ENCODE peak calls at places on chromosomes 6 and 20, in eight cellular contexts. B is Peyer's patch; G is omental fat pad; X is GM06990; U is fibroblast of the aortic adventitia; O is CD4-positive, alpha-beta T cell; P is heart left ventricle; R is ascending aorta. N is an unnamed sample.

GRCh38 chr6:34531580-34532201 is 24.4 kb downstream of the SPDEF start:
- DNase-seq in X (no peak), B (no peak), U (peak), R (no peak), G (no peak), O (no peak), P (peak), N (peak)

GRCh38 chr6:157323114-157323923 is at the start of gene TMEM242:
- DNase-seq in R (peak), P (peak), B (peak), O (peak), U (peak), X (peak), G (peak), N (peak)

GRCh38 chr6:30983439-30983838 is at the start of gene MUC21:
- DNase-seq in R (no peak), O (no peak), G (no peak), X (no peak), U (no peak), P (no peak), B (no peak), N (no peak)

GRCh38 chr20:51628533-51629398 is 86.2 kb upstream of the NFATC2 start:
- DNase-seq in G (no peak), P (no peak), X (no peak), R (no peak), U (peak), B (no peak), O (no peak), N (no peak)

GRCh38 chr6:160861824-160862223 is 129.7 kb upstream of the MAP3K4 start:
- DNase-seq in O (no peak), X (no peak), G (no peak), P (no peak), B (no peak), R (no peak), U (no peak), N (no peak)

GRCh38 chr20:24781061-24781980 is 167.7 kb upstream of the CST7 start:
- DNase-seq in U (peak), X (no peak), B (peak), G (no peak), P (no peak), O (peak), R (peak), N (no peak)

GRCh38 chr20:48489046-48489463 is 338.7 kb downstream of the PREX1 start:
- DNase-seq in X (peak), U (no peak), P (no peak), B (no peak), G (no peak), R (peak), O (peak), N (peak)

GRCh38 chr6:41652876-41653641 is 14.8 kb downstream of the MDFI start:
- DNase-seq in R (no peak), G (no peak), U (no peak), P (no peak), X (no peak), O (no peak), B (peak), N (no peak)

GRCh38 chr6:70289299-70289698 is 13.6 kb downstream of the COL9A1 start:
- DNase-seq in O (no peak), P (no peak), B (no peak), X (no peak), G (no peak), R (no peak), U (no peak), N (no peak)
- TF ChIP-seq CTCF in O (no peak), P (peak), B (no peak), X (no peak), G (no peak), R (no peak), U (no peak), N (no peak)

GRCh38 chr6:145283856-145284255 is 451.5 kb downstream of the EPM2A start:
- DNase-seq in R (no peak), P (no peak), G (no peak), U (no peak), B (no peak), O (no peak), X (no peak), N (no peak)
- TF ChIP-seq CTCF in R (no peak), P (no peak), G (no peak), U (no peak), B (no peak), O (no peak), X (no peak), N (no peak)

GRCh38 chr6:112029045-112029822 is 24.7 kb upstream of the CCN6 start:
- DNase-seq in B (peak), R (peak), X (no peak), O (peak), P (peak), U (peak), G (peak), N (peak)
- TF ChIP-seq CTCF in B (peak), R (peak), X (peak), O (peak), P (peak), U (peak), G (peak), N (peak)

GRCh38 chr6:127550403-127550802 is 26.6 kb upstream of the C6orf58 start:
- DNase-seq in P (no peak), X (no peak), G (no peak), R (no peak), U (peak), O (no peak), B (no peak), N (no peak)

GRCh38 chr6:127547215-127547614 is 28.1 kb upstream of the MTCL3 start:
- DNase-seq in G (no peak), U (no peak), B (no peak), R (no peak), P (no peak), X (no peak), O (no peak), N (no peak)

GRCh38 chr6:127547909-127548649 is 28.9 kb upstream of the C6orf58 start:
- DNase-seq in P (no peak), X (no peak), U (peak), O (no peak), B (no peak), G (no peak), R (no peak), N (no peak)
- TF ChIP-seq CTCF in P (peak), X (no peak), U (peak), O (no peak), B (no peak), G (no peak), R (no peak), N (no peak)

GRCh38 chr6:39812853-39813533 is 20.8 kb downstream of the DAAM2 start:
- DNase-seq in U (peak), B (no peak), G (no peak), R (peak), O (no peak), X (no peak), P (no peak), N (no peak)
- TF ChIP-seq CTCF in U (no peak), B (no peak), G (no peak), R (no peak), O (no peak), X (peak), P (peak), N (no peak)

GRCh38 chr6:1336246-1336843 is 24.4 kb downstream of the FOXQ1 start:
- DNase-seq in G (no peak), X (no peak), O (no peak), R (no peak), U (no peak), P (no peak), B (peak), N (no peak)
- TF ChIP-seq CTCF in G (no peak), X (peak), O (no peak), R (no peak), U (peak), P (no peak), B (peak), N (no peak)

N was measured in GM20000.